ENCODE peak calls at places on chromosomes 5 and 9, in seven cellular contexts. N is ACHN; O is stimulated activated CD8-positive, alpha-beta memory T cell treated with anti-CD3 and anti-CD28 coated beads, Interleukin-2, amount 100 ng/mL, for 48 hours; K is NCI-H510A; U is caudate nucleus; F is brain microvascular endothelial cell; G is HFF-Myc. E is an unnamed sample.

GRCh38 chr9:114302727-114303126 is 20.2 kb upstream of the ORM1 start:
- DNase-seq in N (no peak), O (no peak), K (no peak), U (no peak), F (no peak), G (no peak), E (no peak)

GRCh38 chr5:32831630-32832029 is 120.5 kb downstream of the NPR3 start:
- DNase-seq in N (no peak), O (no peak), K (no peak), U (no peak), F (no peak), G (no peak), E (no peak)

GRCh38 chr5:54761213-54761701 is 224.1 kb downstream of the ESM1 start:
- DNase-seq in N (no peak), O (no peak), K (no peak), U (no peak), F (peak; percentile 64), G (peak; percentile 82), E (no peak)

GRCh38 chr9:108933231-108933630 is 693 bp downstream of the ELP1 start:
- DNase-seq in N (peak; percentile 25), O (no peak), K (no peak), U (no peak), F (peak; percentile 12), G (no peak), E (no peak)

GRCh38 chr9:13942695-13943094 is 371.2 kb downstream of the NFIB start:
- DNase-seq in N (peak; percentile 78), O (no peak), K (no peak), U (no peak), F (peak; percentile 99), G (peak; percentile 82), E (peak; percentile 93)

GRCh38 chr9:132487351-132487791 is 77.4 kb downstream of the CFAP77 start:
- DNase-seq in N (no peak), O (no peak), K (no peak), U (no peak), F (no peak), G (no peak), E (no peak)

GRCh38 chr5:31270396-31270795 is 76.9 kb downstream of the CDH6 start:
- DNase-seq in N (peak; percentile 30), O (no peak), K (no peak), U (no peak), F (no peak), G (peak; percentile 2), E (peak; percentile 38)

GRCh38 chr9:12696931-12697622 is 3.9 kb downstream of the TYRP1 start:
- DNase-seq in N (no peak), O (no peak), K (no peak), U (no peak), F (no peak), G (no peak), E (no peak)

GRCh38 chr9:29322240-29322639 is 1749.0 kb upstream of the C9orf72 start:
- DNase-seq in N (no peak), O (no peak), K (no peak), U (no peak), F (no peak), G (no peak), E (peak; percentile 12)

GRCh38 chr9:85723220-85723619 is 18.5 kb downstream of the AGTPBP1 start:
- DNase-seq in N (no peak), O (no peak), K (no peak), U (no peak), F (no peak), G (no peak), E (no peak)

GRCh38 chr5:25858019-25858418 is 1180.4 kb downstream of the CDH9 start:
- DNase-seq in N (no peak), O (no peak), K (no peak), U (no peak), F (no peak), G (no peak), E (no peak)

GRCh38 chr9:7298123-7298522 is 501.5 kb downstream of the DMAC1 start:
- DNase-seq in N (no peak), O (peak; percentile 8), K (no peak), U (no peak), F (no peak), G (no peak), E (no peak)

GRCh38 chr5:142096382-142096781 is 12.2 kb upstream of the NDFIP1 start:
- DNase-seq in N (no peak), O (no peak), K (no peak), U (no peak), F (no peak), G (no peak), E (no peak)

GRCh38 chr9:91101598-91102168 is 260.0 kb downstream of the AUH start:
- DNase-seq in N (no peak), O (peak; percentile 61), K (peak; percentile 57), U (no peak), F (no peak), G (no peak), E (no peak)

GRCh38 chr9:69655065-69655464 is 17.1 kb downstream of the APBA1 start:
- DNase-seq in N (no peak), O (no peak), K (no peak), U (no peak), F (no peak), G (no peak), E (no peak)

GRCh38 chr9:129416831-129417604 is 203.9 kb downstream of the C9orf50 start:
- DNase-seq in N (peak; percentile 48), O (no peak), K (no peak), U (no peak), F (no peak), G (peak; percentile 46), E (peak; percentile 57)

GRCh38 chr5:98769256-98770157 is 4.0 kb upstream of the RGMB start:
- DNase-seq in N (peak; percentile 39), O (no peak), K (no peak), U (peak; percentile 67), F (peak; percentile 57), G (no peak), E (no peak)

GRCh38 chr9:4465910-4466309 is 24.4 kb upstream of the SLC1A1 start:
- DNase-seq in N (no peak), O (no peak), K (no peak), U (no peak), F (no peak), G (no peak), E (no peak)

GRCh38 chr9:14910178-14910805 is at the start of gene FREM1:
- DNase-seq in N (no peak), O (no peak), K (no peak), U (no peak), F (peak; percentile 22), G (no peak), E (no peak)

GRCh38 chr9:73050062-73050814 is 97.4 kb upstream of the ALDH1A1 start:
- DNase-seq in N (no peak), O (no peak), K (no peak), U (no peak), F (no peak), G (no peak), E (no peak)

GRCh38 chr5:107570805-107571531 is 99.8 kb downstream of the EFNA5 start:
- DNase-seq in N (peak; percentile 40), O (no peak), K (peak; percentile 1), U (no peak), F (peak; percentile 21), G (no peak), E (peak; percentile 25)

GRCh38 chr5:145689235-145689634 is 145.9 kb downstream of the PRELID2 start:
- DNase-seq in N (no peak), O (no peak), K (no peak), U (no peak), F (no peak), G (no peak), E (no peak)

GRCh38 chr9:70479880-70480291 is 65.4 kb upstream of the KLF9 start:
- DNase-seq in N (no peak), O (no peak), K (peak; percentile 3), U (no peak), F (peak; percentile 64), G (no peak), E (no peak)

GRCh38 chr5:59810041-59810440 is 83.5 kb downstream of the PDE4D start:
- DNase-seq in N (peak; percentile 56), O (peak; percentile 33), K (no peak), U (peak; percentile 66), F (peak; percentile 68), G (no peak), E (peak; percentile 11)

GRCh38 chr9:69671904-69672827 is at the start of gene APBA1:
- DNase-seq in N (peak; percentile 17), O (peak; percentile 12), K (peak; percentile 27), U (peak; percentile 88), F (peak; percentile 10), G (no peak), E (no peak)

GRCh38 chr5:38613992-38614836 is 57.8 kb upstream of the LIFR start:
- DNase-seq in N (no peak), O (no peak), K (peak; percentile 82), U (no peak), F (no peak), G (no peak), E (no peak)

GRCh38 chr9:33381231-33381791 is 21.1 kb downstream of the AQP7 start:
- DNase-seq in N (no peak), O (no peak), K (no peak), U (no peak), F (no peak), G (no peak), E (no peak)

GRCh38 chr5:90947667-90948066 is 389.1 kb downstream of the ADGRV1 start:
- DNase-seq in N (no peak), O (no peak), K (no peak), U (no peak), F (no peak), G (no peak), E (no peak)

GRCh38 chr5:75603421-75603820 is 7.8 kb upstream of the ANKDD1B start:
- DNase-seq in N (no peak), O (no peak), K (no peak), U (no peak), F (no peak), G (no peak), E (no peak)

GRCh38 chr9:34343090-34343489 is 13.7 kb downstream of the NUDT2 start:
- DNase-seq in N (no peak), O (no peak), K (no peak), U (peak; percentile 62), F (no peak), G (no peak), E (no peak)

GRCh38 chr9:91852801-91853347 is 97.2 kb downstream of the ROR2 start:
- DNase-seq in N (no peak), O (no peak), K (no peak), U (no peak), F (no peak), G (no peak), E (no peak)

GRCh38 chr5:80820685-80821084 is 139.5 kb upstream of the RASGRF2 start:
- DNase-seq in N (no peak), O (no peak), K (no peak), U (no peak), F (no peak), G (no peak), E (no peak)

GRCh38 chr5:76765249-76765648 is 49.3 kb downstream of the F2R start:
- DNase-seq in N (no peak), O (no peak), K (no peak), U (no peak), F (peak; percentile 45), G (peak; percentile 37), E (no peak)

E was measured in RCC 7860.